ENCODE peak calls at places on chromosomes 12 and 14, in five cellular contexts. M, D, T, F and X are unnamed samples.

GRCh38 chr12:125518074-125518473 is 452.8 kb downstream of the AACS start:
- DNase-seq in T (no peak), D (no peak), F (no peak), M (peak), X (no peak)

GRCh38 chr12:27542628-27543027 is 18.6 kb downstream of the PPFIBP1 start:
- DNase-seq in T (no peak), F (no peak), M (no peak), D (no peak), X (no peak)

GRCh38 chr12:113056631-113057488 is at the start of gene DTX1:
- DNase-seq in D (peak), F (no peak), M (no peak), T (peak), X (no peak)

GRCh38 chr12:19978193-19978592 is 390.1 kb upstream of the PDE3A start:
- DNase-seq in M (no peak), T (no peak), D (no peak), F (no peak), X (no peak)

GRCh38 chr14:52266782-52267181 is 716 bp upstream of the PTGDR start:
- DNase-seq in M (no peak), D (no peak), F (no peak), T (no peak), X (no peak)

GRCh38 chr12:53743277-53744129 is 8.3 kb downstream of the CISTR start:
- DNase-seq in M (peak), T (peak), F (peak), D (peak), X (no peak)

GRCh38 chr12:40622246-40622838 is 69.9 kb upstream of the CNTN1 start:
- DNase-seq in F (peak), M (peak), D (no peak), T (peak), X (peak)

GRCh38 chr14:75279739-75280447 is 1.3 kb downstream of the FOS start:
- DNase-seq in D (peak), T (no peak), M (no peak), F (peak), X (no peak)

GRCh38 chr12:71216725-71217579 is 59.2 kb upstream of the TSPAN8 start:
- DNase-seq in M (peak), F (peak), D (no peak), T (peak), X (no peak)

GRCh38 chr12:82517027-82517426 is 158.7 kb downstream of the METTL25 start:
- DNase-seq in D (no peak), M (peak), T (no peak), F (peak), X (no peak)

GRCh38 chr14:58104808-58105207 is 47.2 kb downstream of the ARMH4 start:
- DNase-seq in T (no peak), F (no peak), M (no peak), D (no peak), X (no peak)

GRCh38 chr12:27437839-27438238 is 8.7 kb upstream of the SMCO2 start:
- DNase-seq in M (peak), F (no peak), D (no peak), T (no peak), X (no peak)

GRCh38 chr12:7695159-7695930 is at the start of gene GDF3:
- DNase-seq in T (no peak), F (no peak), D (no peak), M (no peak), X (peak)

GRCh38 chr14:58313699-58314098 is 15.3 kb downstream of the ARID4A start:
- DNase-seq in M (no peak), T (no peak), D (no peak), F (no peak), X (no peak)

GRCh38 chr14:89629383-89629782 is 212.3 kb upstream of the FOXN3 start:
- DNase-seq in F (no peak), M (no peak), T (no peak), D (no peak), X (no peak)

GRCh38 chr12:124123432-124124015 is 150.5 kb downstream of the ZNF664 start:
- DNase-seq in D (no peak), T (no peak), F (no peak), M (no peak), X (no peak)

GRCh38 chr12:131557310-131557709 is 153.6 kb upstream of the SFSWAP start:
- DNase-seq in M (no peak), F (no peak), D (no peak), T (no peak), X (no peak)

GRCh38 chr12:106954462-106955376 is 988 bp upstream of the TMEM263 start:
- DNase-seq in M (peak), D (peak), T (no peak), F (peak), X (peak)

GRCh38 chr12:101305226-101305779 is 25.4 kb downstream of the UTP20 start:
- DNase-seq in F (no peak), T (no peak), M (no peak), D (no peak), X (no peak)

GRCh38 chr12:80432061-80432460 is 12.0 kb upstream of the PTPRQ start:
- DNase-seq in F (no peak), D (no peak), T (no peak), M (no peak), X (no peak)

GRCh38 chr12:11794311-11794710 is 144.8 kb downstream of the ETV6 start:
- DNase-seq in D (peak), F (no peak), T (no peak), M (no peak), X (no peak)

GRCh38 chr12:60112778-60113177 is 516.9 kb downstream of the SLC16A7 start:
- DNase-seq in M (no peak), D (no peak), T (no peak), F (no peak), X (no peak)

GRCh38 chr12:112375105-112375504 is 7.1 kb downstream of the HECTD4 start:
- DNase-seq in T (no peak), F (no peak), M (no peak), D (no peak), X (no peak)

GRCh38 chr12:28708918-28709371 is 440.1 kb upstream of the FAR2 start:
- DNase-seq in M (no peak), T (no peak), D (no peak), F (no peak), X (no peak)

GRCh38 chr12:90234455-90234854 is 525.8 kb upstream of the ATP2B1 start:
- DNase-seq in M (no peak), T (no peak), D (no peak), F (peak), X (no peak)

GRCh38 chr12:30457621-30458289 is 237.9 kb downstream of the IPO8 start:
- DNase-seq in M (peak), F (no peak), T (no peak), D (no peak), X (no peak)

GRCh38 chr12:108734200-108734906 is 3.0 kb upstream of the CORO1C start:
- DNase-seq in F (no peak), D (no peak), M (peak), T (no peak), X (no peak)

GRCh38 chr12:54967461-54967860 is 17.1 kb downstream of the TESPA1 start:
- DNase-seq in D (no peak), T (no peak), F (no peak), M (no peak), X (no peak)

GRCh38 chr14:75928587-75929230 is 53.1 kb downstream of the TGFB3 start:
- DNase-seq in M (no peak), D (no peak), T (no peak), F (no peak), X (no peak)

GRCh38 chr12:11849752-11850504 is 200.5 kb downstream of the ETV6 start:
- DNase-seq in T (no peak), D (no peak), F (no peak), M (no peak), X (no peak)

GRCh38 chr14:26729851-26730250 is 132.0 kb upstream of the NOVA1 start:
- DNase-seq in D (no peak), T (no peak), M (no peak), F (no peak), X (no peak)

GRCh38 chr14:55614304-55614703 is 34.3 kb downstream of the KTN1 start:
- DNase-seq in T (no peak), M (peak), F (no peak), D (no peak), X (no peak)

GRCh38 chr12:47955059-47955458 is 8.3 kb upstream of the TMEM106C start:
- DNase-seq in D (no peak), M (no peak), F (no peak), T (no peak), X (no peak)

DNA sequence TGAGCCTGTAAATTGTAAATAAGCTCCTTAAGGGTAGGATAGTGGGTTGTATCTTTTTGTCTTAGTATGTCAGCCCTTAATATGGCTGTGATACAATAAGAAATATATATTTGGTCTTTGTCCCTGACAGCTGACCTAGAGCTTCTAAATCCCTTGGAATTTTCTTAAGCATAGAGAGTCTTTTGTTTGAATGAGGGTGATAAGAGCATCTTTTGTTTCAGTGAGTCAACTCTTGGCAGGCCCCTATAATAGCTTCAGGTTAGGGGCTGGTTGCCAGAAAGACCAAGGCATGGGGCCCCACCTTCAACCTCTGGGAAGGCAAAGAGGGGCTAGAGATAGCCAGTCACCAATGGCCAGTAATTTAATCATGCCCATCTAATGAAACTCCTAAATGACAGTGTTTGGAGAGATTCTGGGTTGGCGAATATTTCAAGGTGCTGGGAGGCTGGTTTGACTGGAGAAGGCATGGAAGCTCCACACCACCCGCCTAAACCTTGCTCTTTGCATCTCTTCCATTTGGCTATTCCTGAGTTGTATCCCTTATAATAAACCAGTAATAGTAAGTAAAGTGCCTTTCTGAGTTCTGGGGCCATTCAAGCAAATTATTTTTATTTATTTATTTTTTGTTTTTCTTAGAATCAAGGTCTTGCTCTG is 10.5 kb downstream of the PALS1 start:
- DNase-seq in M (no peak), F (no peak), D (no peak), T (no peak), X (no peak)
- TF ChIP-seq CTCF in M (no peak), F (no peak), D (no peak), T (no peak), X (no peak)

GRCh38 chr14:53796734-53797133 is 159.9 kb downstream of the BMP4 start:
- DNase-seq in T (no peak), M (no peak), D (no peak), F (no peak), X (no peak)

GRCh38 chr14:53791116-53791515 is 165.5 kb downstream of the BMP4 start:
- DNase-seq in M (no peak), D (no peak), F (no peak), T (no peak), X (no peak)

GRCh38 chr14:53793790-53794560 is 162.7 kb downstream of the BMP4 start:
- DNase-seq in T (no peak), D (peak), M (no peak), F (no peak), X (no peak)

DNA sequence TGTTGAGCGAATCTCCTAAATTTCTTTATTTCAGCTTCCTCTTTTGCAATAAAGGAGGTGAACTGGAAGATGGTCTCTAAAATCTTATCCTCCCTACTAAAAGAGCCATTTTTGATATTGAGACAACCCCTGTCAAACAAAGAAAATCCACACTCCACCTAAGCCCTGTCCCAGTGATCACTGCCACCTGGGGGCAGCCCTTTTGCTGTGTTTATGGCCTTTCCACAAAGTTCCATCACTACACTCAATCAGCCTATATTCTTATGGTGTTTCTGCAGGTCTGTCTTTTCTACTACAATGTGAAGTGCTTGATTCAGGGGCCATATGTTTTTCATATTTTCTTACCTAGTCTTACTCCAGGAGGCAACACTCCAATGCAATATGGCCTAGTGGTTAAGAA is 163.7 kb downstream of the BMP4 start:
- DNase-seq in D (no peak), T (no peak), F (no peak), M (no peak), X (no peak)
- TF ChIP-seq CTCF in D (no peak), T (peak), F (no peak), M (no peak), X (no peak)

DNA sequence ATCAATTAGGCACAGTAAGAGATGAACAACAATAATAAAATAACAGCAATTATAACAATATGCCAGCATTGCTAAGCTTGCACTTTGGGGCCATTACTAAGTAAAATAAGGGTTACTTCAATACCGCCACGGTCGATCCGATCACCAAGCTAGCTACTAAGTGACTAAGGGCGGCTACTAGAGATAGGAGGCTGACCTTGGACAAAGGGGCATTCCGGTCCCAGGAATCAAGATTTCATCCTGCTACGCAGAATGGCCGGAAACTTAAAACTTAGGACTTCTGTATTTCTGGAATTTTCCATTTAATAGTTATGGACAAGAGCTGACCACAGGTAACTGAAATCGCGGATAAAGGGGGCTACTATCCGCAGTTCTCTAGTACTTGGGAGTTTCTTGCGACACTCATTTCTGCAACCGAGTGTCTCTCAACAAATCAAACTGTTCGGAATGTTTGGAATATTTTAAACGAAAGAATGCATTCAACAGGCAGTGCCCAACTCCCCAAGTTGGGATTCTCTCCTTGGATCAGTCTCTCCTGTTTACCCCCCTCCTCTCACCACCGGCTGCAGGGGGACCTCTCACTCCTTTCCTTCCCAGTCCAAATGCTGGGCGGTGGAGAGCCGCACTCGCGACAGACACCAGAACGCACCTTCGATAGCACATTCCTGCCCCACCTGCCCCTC is 648 bp downstream of the HEBP1 start:
- DNase-seq in M (no peak), T (no peak), F (peak), D (no peak), X (no peak)
- TF ChIP-seq CTCF in M (no peak), T (no peak), F (no peak), D (no peak), X (no peak)

GRCh38 chr12:67394600-67394999 is 125.4 kb downstream of the CAND1 start:
- DNase-seq in D (peak), M (no peak), F (no peak), T (no peak), X (peak)
- TF ChIP-seq CTCF in D (peak), M (no peak), F (no peak), T (no peak), X (no peak)

GRCh38 chr14:36086629-36087380 is 89.7 kb downstream of the PTCSC3 start:
- DNase-seq in T (no peak), M (no peak), F (no peak), D (no peak), X (no peak)

GRCh38 chr14:36085861-36086260 is 90.7 kb downstream of the PTCSC3 start:
- DNase-seq in D (no peak), F (no peak), M (no peak), T (no peak), X (no peak)

GRCh38 chr14:36096090-36096489 is 80.4 kb downstream of the PTCSC3 start:
- DNase-seq in F (no peak), D (no peak), T (no peak), M (no peak), X (no peak)

GRCh38 chr14:36094963-36095362 is 81.6 kb downstream of the PTCSC3 start:
- DNase-seq in M (no peak), F (no peak), D (no peak), T (no peak), X (no peak)

DNA sequence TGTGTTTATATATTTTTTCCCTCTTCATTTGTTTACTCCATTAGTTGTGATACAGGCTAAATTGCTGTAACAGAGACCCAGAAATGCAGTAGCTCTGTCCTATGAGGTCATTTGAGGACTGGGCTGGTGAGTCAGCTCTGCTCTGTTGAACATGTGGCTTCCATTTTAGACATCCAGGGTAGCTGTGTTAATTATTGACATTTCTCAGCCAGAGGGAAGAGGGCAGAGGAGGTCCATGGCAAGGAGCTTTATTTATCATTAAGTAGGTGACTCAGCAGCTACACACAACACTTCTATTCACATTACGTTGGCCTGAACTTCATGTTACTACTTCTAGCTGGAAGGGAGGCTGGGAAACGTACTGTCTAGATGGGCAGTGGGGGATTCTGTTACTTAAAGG is 85.4 kb downstream of the PTCSC3 start:
- DNase-seq in F (no peak), M (peak), D (no peak), T (no peak), X (no peak)
- TF ChIP-seq CTCF in F (no peak), M (no peak), D (no peak), T (no peak), X (no peak)